ENCODE peak calls at places on chromosomes 7 and 10, in six cellular contexts. G, M, Q, I, U and V are unnamed samples.

GRCh38 chr7:142654398-142654797 is 94.9 kb upstream of the PRSS1 start:
- DNase-seq in G (no peak), M (no peak), Q (no peak), I (no peak), U (no peak), V (no peak)

GRCh38 chr10:102419561-102420442 is 834 bp upstream of the FBXL15 start:
- DNase-seq in G (peak), M (no peak), Q (no peak), I (peak), U (peak), V (no peak)

GRCh38 chr10:369441-370221 is 234.4 kb downstream of the ZMYND11 start:
- DNase-seq in G (no peak), M (peak), Q (no peak), I (no peak), U (no peak), V (no peak)

GRCh38 chr7:12719141-12719919 is 31.9 kb downstream of the ARL4A start:
- DNase-seq in G (peak), M (no peak), Q (no peak), I (no peak), U (no peak), V (no peak)

GRCh38 chr10:60816624-60817023 is 38.3 kb downstream of the CDK1 start:
- DNase-seq in G (peak), M (peak), Q (no peak), I (peak), U (peak), V (peak)

GRCh38 chr10:29479081-29479917 is 155.5 kb downstream of the SVIL start:
- DNase-seq in G (no peak), M (no peak), Q (no peak), I (no peak), U (no peak), V (peak)

GRCh38 chr7:84393776-84394175 is 199.2 kb upstream of the SEMA3A start:
- DNase-seq in G (no peak), M (no peak), Q (no peak), I (no peak), U (no peak), V (no peak)

GRCh38 chr7:130490888-130491771 is 755 bp upstream of the MEST start:
- DNase-seq in G (no peak), M (no peak), Q (no peak), I (peak), U (peak), V (no peak)

GRCh38 chr10:66928791-66929190 is 3.0 kb downstream of the LRRTM3 start:
- DNase-seq in G (no peak), M (no peak), Q (no peak), I (no peak), U (no peak), V (no peak)

GRCh38 chr7:134671670-134672069 is 25.0 kb downstream of the BPGM start:
- DNase-seq in G (no peak), M (no peak), Q (no peak), I (no peak), U (no peak), V (no peak)

GRCh38 chr7:110386914-110387313 is 704.0 kb upstream of the LRRN3 start:
- DNase-seq in G (peak), M (peak), Q (no peak), I (no peak), U (no peak), V (peak)

GRCh38 chr7:134851141-134851540 is 71.7 kb downstream of the CALD1 start:
- DNase-seq in G (no peak), M (no peak), Q (no peak), I (no peak), U (no peak), V (peak)

GRCh38 chr10:93436577-93436976 is 45.6 kb downstream of the MYOF start:
- DNase-seq in G (peak), M (peak), Q (no peak), I (no peak), U (no peak), V (no peak)

GRCh38 chr7:142880886-142881505 is 4.5 kb downstream of the TRPV6 start:
- DNase-seq in G (peak), M (no peak), Q (no peak), I (peak), U (peak), V (no peak)

GRCh38 chr10:72846225-72846624 is 47.3 kb upstream of the OIT3 start:
- DNase-seq in G (peak), M (peak), Q (no peak), I (no peak), U (no peak), V (peak)

GRCh38 chr10:116961305-116962251 is 43.4 kb downstream of the SHTN1 start:
- DNase-seq in G (no peak), M (no peak), Q (no peak), I (no peak), U (no peak), V (no peak)

GRCh38 chr7:30445770-30446169 is 32.8 kb downstream of the NOD1 start:
- DNase-seq in G (peak), M (no peak), Q (no peak), I (peak), U (peak), V (no peak)

GRCh38 chr7:98133621-98134266 is 27.1 kb downstream of the LMTK2 start:
- DNase-seq in G (peak), M (no peak), Q (no peak), I (no peak), U (no peak), V (no peak)

GRCh38 chr7:76294344-76295024 is 8.0 kb upstream of the HSPB1 start:
- DNase-seq in G (peak), M (peak), Q (peak), I (no peak), U (peak), V (peak)

GRCh38 chr7:5248201-5248885 is 34.4 kb upstream of the SLC29A4 start:
- DNase-seq in G (no peak), M (no peak), Q (no peak), I (no peak), U (no peak), V (no peak)

GRCh38 chr7:128035712-128036111 is 4.5 kb upstream of the LRRC4 start:
- DNase-seq in G (peak), M (no peak), Q (no peak), I (no peak), U (no peak), V (no peak)

GRCh38 chr7:80312139-80312661 is 177.6 kb downstream of the GNAI1 start:
- DNase-seq in G (peak), M (peak), Q (no peak), I (peak), U (no peak), V (peak)

GRCh38 chr7:12415072-12415471 is 11.4 kb upstream of the VWDE start:
- DNase-seq in G (no peak), M (no peak), Q (no peak), I (no peak), U (no peak), V (no peak)

GRCh38 chr10:63208981-63209380 is 75.9 kb downstream of the NRBF2 start:
- DNase-seq in G (no peak), M (no peak), Q (no peak), I (no peak), U (no peak), V (no peak)

GRCh38 chr7:46544396-46545008 is 623.4 kb upstream of the IGFBP3 start:
- DNase-seq in G (peak), M (peak), Q (no peak), I (no peak), U (no peak), V (no peak)

GRCh38 chr10:93604145-93604544 is 3.1 kb upstream of the RBP4 start:
- DNase-seq in G (no peak), M (no peak), Q (no peak), I (no peak), U (no peak), V (no peak)

GRCh38 chr10:71864861-71865473 is 13.9 kb upstream of the PSAP start:
- DNase-seq in G (peak), M (no peak), Q (no peak), I (no peak), U (no peak), V (no peak)

GRCh38 chr7:100053201-100053600 is 3.6 kb downstream of the ZSCAN21 start:
- DNase-seq in G (peak), M (peak), Q (no peak), I (peak), U (peak), V (peak)

DNA sequence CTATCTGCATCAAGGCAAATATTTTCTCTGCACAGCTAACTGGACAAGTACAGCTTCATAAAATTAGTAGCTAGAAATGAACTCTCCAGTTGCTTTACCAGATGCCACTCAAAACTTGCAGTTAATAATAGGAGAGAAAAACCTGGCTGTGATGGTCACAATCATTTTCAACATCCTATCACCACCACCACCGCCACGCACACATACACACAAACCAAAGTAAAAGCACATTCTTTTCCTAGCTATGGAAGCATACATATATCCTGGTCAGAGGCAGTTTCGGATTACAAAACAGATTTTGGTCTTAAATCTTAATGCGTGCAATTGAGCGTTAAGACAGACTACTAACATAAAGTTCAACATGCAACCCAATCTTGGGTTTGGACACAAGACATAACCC is 1.4 kb downstream of the CACUL1 start:
- DNase-seq in G (no peak), M (no peak), Q (no peak), I (no peak), U (no peak), V (no peak)
- H3K27ac ChIP-seq in G (peak), M (no peak), Q (no peak), I (peak), U (peak), V (peak)

GRCh38 chr10:5288359-5288758 is 76.4 kb upstream of the UCN3 start:
- DNase-seq in G (no peak), M (no peak), Q (no peak), I (no peak), U (no peak), V (no peak)

GRCh38 chr10:5293691-5294550 is 70.8 kb upstream of the UCN3 start:
- DNase-seq in G (peak), M (no peak), Q (no peak), I (peak), U (peak), V (peak)

GRCh38 chr10:5297466-5297865 is 67.3 kb upstream of the UCN3 start:
- DNase-seq in G (no peak), M (no peak), Q (no peak), I (no peak), U (no peak), V (no peak)

GRCh38 chr10:5291501-5292195 is 73.1 kb upstream of the UCN3 start:
- DNase-seq in G (peak), M (peak), Q (no peak), I (peak), U (no peak), V (peak)

GRCh38 chr10:5292196-5292735 is 72.5 kb upstream of the UCN3 start:
- DNase-seq in G (peak), M (no peak), Q (no peak), I (peak), U (no peak), V (no peak)
- H3K27ac ChIP-seq in G (peak), M (no peak), Q (no peak), I (peak), U (peak), V (peak)

GRCh38 chr10:109427421-109427820 is 495.9 kb downstream of the XPNPEP1 start:
- DNase-seq in G (no peak), M (no peak), Q (no peak), I (no peak), U (no peak), V (no peak)
- H3K27ac ChIP-seq in G (no peak), M (no peak), Q (no peak), I (no peak), U (no peak), V (no peak)

GRCh38 chr7:74040101-74040790 is 12.3 kb downstream of the ELN start:
- DNase-seq in G (no peak), M (no peak), Q (no peak), I (no peak), U (no peak), V (no peak)
- H3K27ac ChIP-seq in G (no peak), M (no peak), Q (no peak), I (no peak), U (peak), V (no peak)

GRCh38 chr7:44106311-44107065 is 2.3 kb downstream of the AEBP1 start:
- DNase-seq in G (no peak), M (no peak), Q (no peak), I (no peak), U (no peak), V (no peak)

GRCh38 chr7:44103941-44104879 is at the start of gene AEBP1:
- DNase-seq in G (no peak), M (no peak), Q (no peak), I (peak), U (no peak), V (no peak)

GRCh38 chr7:44105832-44106231 is 1.7 kb downstream of the AEBP1 start:
- DNase-seq in G (no peak), M (no peak), Q (no peak), I (no peak), U (no peak), V (no peak)

GRCh38 chr7:44103566-44103940 is 592 bp upstream of the AEBP1 start:
- DNase-seq in G (no peak), M (no peak), Q (no peak), I (no peak), U (no peak), V (no peak)

GRCh38 chr7:44104880-44105771 is 981 bp downstream of the AEBP1 start:
- DNase-seq in G (no peak), M (no peak), Q (no peak), I (peak), U (no peak), V (no peak)
- H3K27ac ChIP-seq in G (peak), M (peak), Q (peak), I (no peak), U (peak), V (no peak)

GRCh38 chr10:99235469-99235871 is at the start of gene HPSE2:
- DNase-seq in G (no peak), M (no peak), Q (no peak), I (no peak), U (no peak), V (no peak)

GRCh38 chr10:99234739-99235468 is 748 bp downstream of the HPSE2 start:
- DNase-seq in G (no peak), M (no peak), Q (no peak), I (no peak), U (no peak), V (no peak)

GRCh38 chr10:99233000-99233679 is 2.5 kb downstream of the HPSE2 start:
- DNase-seq in G (no peak), M (no peak), Q (no peak), I (no peak), U (no peak), V (no peak)

GRCh38 chr10:99233680-99234018 is 2.0 kb downstream of the HPSE2 start:
- DNase-seq in G (no peak), M (no peak), Q (no peak), I (no peak), U (no peak), V (no peak)

DNA sequence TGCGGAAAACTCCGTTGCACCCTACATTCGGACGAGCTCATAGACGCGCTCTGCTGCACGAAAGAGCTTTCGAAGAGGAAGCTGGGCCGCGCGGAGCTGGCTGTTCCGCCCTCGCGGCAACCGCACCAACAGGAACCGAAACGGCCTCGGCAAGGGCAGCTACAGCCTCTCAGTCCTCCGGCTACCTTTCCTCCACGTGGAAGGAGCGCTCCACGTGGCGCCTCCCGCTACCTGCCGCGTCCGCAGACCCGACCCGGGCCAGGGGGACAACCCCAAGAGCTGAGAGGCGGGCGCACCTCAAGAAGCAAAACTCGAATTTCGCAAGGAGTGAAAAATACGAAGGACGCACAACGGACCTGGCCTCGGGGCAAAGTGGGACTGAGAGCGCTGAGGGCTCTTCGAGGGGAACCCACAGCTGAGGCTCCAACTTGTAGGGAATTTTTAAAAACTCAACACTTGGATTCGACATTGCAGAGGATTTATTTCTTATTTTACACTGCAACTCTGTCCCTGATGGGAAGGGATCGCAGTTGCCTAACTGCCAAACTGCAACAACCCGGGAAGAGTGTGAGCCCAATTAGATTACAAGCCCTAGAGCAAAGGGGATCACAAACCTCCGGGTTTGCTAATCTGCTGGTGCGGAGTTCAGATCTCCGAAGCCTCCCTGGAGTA is 1.4 kb downstream of the HPSE2 start:
- DNase-seq in G (peak), M (no peak), Q (peak), I (no peak), U (peak), V (peak)
- H3K27ac ChIP-seq in G (no peak), M (no peak), Q (peak), I (no peak), U (peak), V (no peak)

DNA sequence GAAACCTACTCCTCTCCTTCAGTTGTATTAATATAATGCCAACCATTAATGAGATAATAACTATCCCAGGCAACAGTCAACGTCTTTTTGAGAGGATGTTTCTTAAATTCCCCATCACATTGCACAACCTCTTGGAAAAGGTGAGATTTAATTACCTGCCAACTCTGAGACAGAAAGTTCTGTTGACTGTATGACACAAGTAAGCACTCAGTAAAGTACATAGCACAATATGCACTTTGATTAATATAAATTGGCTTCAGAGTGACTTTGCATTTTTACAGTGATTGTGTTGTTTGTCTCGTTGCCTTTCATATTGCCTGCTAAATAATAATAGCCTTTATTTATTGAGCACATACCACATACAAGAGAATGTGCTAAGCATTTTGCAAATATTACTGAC is 46.7 kb downstream of the CAV1 start:
- DNase-seq in G (peak), M (no peak), Q (no peak), I (no peak), U (no peak), V (peak)
- H3K27ac ChIP-seq in G (peak), M (peak), Q (no peak), I (no peak), U (no peak), V (peak)

DNA sequence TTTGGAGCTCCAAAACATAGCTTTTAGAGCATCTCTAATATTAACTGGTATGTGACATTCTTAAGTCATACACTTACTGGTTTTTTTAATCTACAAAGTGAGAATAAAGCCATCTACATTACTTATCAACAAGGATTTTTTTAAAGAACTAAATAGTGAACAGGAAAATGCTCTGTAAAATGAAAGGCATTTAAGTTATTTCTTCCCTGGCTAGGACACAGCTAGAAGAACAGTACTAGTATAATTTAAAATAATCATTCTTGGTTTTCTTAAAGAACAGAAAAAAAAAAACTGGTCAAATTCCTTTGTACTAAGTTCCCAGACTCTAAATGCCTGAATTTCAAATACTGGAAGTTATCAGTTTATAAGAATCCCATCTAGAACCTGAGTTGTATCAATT is 139.5 kb downstream of the SRPK2 start:
- DNase-seq in G (no peak), M (no peak), Q (no peak), I (no peak), U (no peak), V (no peak)
- H3K27ac ChIP-seq in G (no peak), M (no peak), Q (no peak), I (no peak), U (no peak), V (no peak)

DNA sequence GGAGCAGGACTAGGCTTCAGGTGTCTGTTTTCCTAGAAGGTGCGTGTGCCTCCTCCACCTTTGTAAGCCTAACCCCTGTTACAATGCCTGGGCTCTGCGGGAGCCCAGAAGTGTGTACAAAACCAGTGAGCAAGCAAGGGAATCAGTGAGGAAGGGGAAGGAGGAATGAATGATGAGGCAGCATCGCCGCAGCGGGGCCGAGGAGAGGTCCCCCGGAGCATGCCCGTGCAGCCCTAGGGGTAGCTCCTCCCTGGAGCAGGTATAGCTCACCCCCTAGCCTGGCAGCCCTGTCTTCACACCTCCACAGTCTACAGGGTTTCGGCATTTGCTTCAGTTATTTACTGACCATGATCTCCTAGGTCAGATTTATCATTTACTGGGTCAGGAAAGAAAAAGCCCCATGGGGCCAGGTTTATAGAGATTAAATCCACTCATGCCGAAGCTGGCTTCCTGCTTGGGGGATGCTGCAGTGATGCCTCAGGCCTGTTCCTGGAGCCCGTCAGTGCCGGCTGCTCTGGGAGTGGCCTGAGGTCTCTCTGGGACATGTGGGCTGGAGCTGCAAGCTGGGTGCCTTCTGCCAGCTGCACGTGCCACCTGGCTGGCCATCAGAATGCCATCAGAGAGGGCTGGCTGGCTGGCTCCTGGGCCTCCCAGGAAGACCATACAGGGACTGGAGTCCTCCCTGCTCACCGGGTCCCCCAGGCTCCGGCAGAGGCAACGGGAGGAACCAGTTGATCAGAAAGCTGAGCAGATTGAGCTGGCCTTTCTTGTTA is 138.9 kb downstream of the GRK5 start:
- DNase-seq in G (no peak), M (no peak), Q (no peak), I (no peak), U (peak), V (no peak)
- H3K27ac ChIP-seq in G (no peak), M (no peak), Q (no peak), I (no peak), U (no peak), V (no peak)